ENCODE peak calls at places on chromosomes 12 and 14, in four cellular contexts. A, Y, X and Z are unnamed samples.

GRCh38 chr12:105417732-105418131 is 87.2 kb downstream of the C12orf75 start:
- DNase-seq in A (no peak), Y (no peak), X (no peak), Z (no peak)

GRCh38 chr14:72699852-72700257 is 194.0 kb downstream of the DPF3 start:
- DNase-seq in A (no peak), Y (no peak), X (no peak), Z (no peak)

GRCh38 chr12:97560359-97560758 is 97.8 kb downstream of the RMST start:
- DNase-seq in A (no peak), Y (no peak), X (no peak), Z (no peak)

GRCh38 chr14:74292061-74292460 is 10.7 kb downstream of the ABCD4 start:
- DNase-seq in A (no peak), Y (no peak), X (no peak), Z (no peak)

GRCh38 chr12:11147420-11147819 is 13.0 kb upstream of the TAS2R30 start:
- DNase-seq in A (no peak), Y (no peak), X (no peak), Z (no peak)

GRCh38 chr12:81257952-81258551 is 180.2 kb downstream of the ACSS3 start:
- DNase-seq in A (peak), Y (peak), X (no peak), Z (no peak)

GRCh38 chr12:93514853-93515252 is 47.5 kb downstream of the MRPL42 start:
- DNase-seq in A (no peak), Y (no peak), X (no peak), Z (no peak)

GRCh38 chr12:119659289-119659897 is 8.5 kb upstream of the PRKAB1 start:
- DNase-seq in A (peak), Y (no peak), X (no peak), Z (peak)

GRCh38 chr14:54606178-54606577 is 39.2 kb downstream of the SAMD4A start:
- DNase-seq in A (peak), Y (no peak), X (no peak), Z (no peak)

GRCh38 chr12:12338528-12339168 is 11.4 kb downstream of the MANSC1 start:
- DNase-seq in A (no peak), Y (no peak), X (no peak), Z (no peak)

GRCh38 chr12:24255920-24256635 is 306.6 kb upstream of the SOX5 start:
- DNase-seq in A (peak), Y (no peak), X (no peak), Z (no peak)

GRCh38 chr12:31853520-31853919 is 105.7 kb upstream of the RESF1 start:
- DNase-seq in A (no peak), Y (no peak), X (no peak), Z (no peak)

GRCh38 chr12:129660961-129661360 is 242.9 kb downstream of the TMEM132D start:
- DNase-seq in A (no peak), Y (no peak), X (no peak), Z (no peak)

GRCh38 chr14:101322223-101322622 is 239.1 kb upstream of the DIO3 start:
- DNase-seq in A (no peak), Y (no peak), X (no peak), Z (no peak)

GRCh38 chr14:77133718-77134338 is 7.8 kb downstream of the ZDHHC22 start:
- DNase-seq in A (peak), Y (no peak), X (peak), Z (peak)

GRCh38 chr12:106724934-106725333 is 49.5 kb upstream of the RIC8B start:
- DNase-seq in A (no peak), Y (no peak), X (no peak), Z (no peak)

GRCh38 chr12:106721931-106722330 is 52.6 kb upstream of the RIC8B start:
- DNase-seq in A (no peak), Y (no peak), X (no peak), Z (no peak)

GRCh38 chr12:106723416-106723815 is 51.1 kb upstream of the RIC8B start:
- DNase-seq in A (no peak), Y (no peak), X (no peak), Z (no peak)

GRCh38 chr12:106724116-106724515 is 50.4 kb upstream of the RIC8B start:
- DNase-seq in A (no peak), Y (no peak), X (no peak), Z (no peak)

GRCh38 chr12:106722854-106723253 is 51.6 kb upstream of the RIC8B start:
- DNase-seq in A (peak), Y (no peak), X (no peak), Z (no peak)
- TF ChIP-seq CTCF in A (peak), Y (peak), X (no peak), Z (no peak)

GRCh38 chr12:115450710-115451109 is 766.7 kb upstream of the TBX3 start:
- DNase-seq in A (no peak), Y (no peak), X (no peak), Z (no peak)

GRCh38 chr12:115452751-115453281 is 768.8 kb upstream of the TBX3 start:
- DNase-seq in A (no peak), Y (no peak), X (no peak), Z (no peak)

GRCh38 chr12:115450017-115450416 is 766.0 kb upstream of the TBX3 start:
- DNase-seq in A (no peak), Y (no peak), X (no peak), Z (no peak)

GRCh38 chr12:115451151-115451784 is 767.3 kb upstream of the TBX3 start:
- DNase-seq in A (no peak), Y (no peak), X (no peak), Z (no peak)

GRCh38 chr12:115451785-115452736 is 768.1 kb upstream of the TBX3 start:
- DNase-seq in A (peak), Y (no peak), X (peak), Z (peak)
- TF ChIP-seq CTCF in A (no peak), Y (no peak), X (no peak), Z (no peak)

GRCh38 chr12:56221757-56222530 is at the start of gene RNF41:
- DNase-seq in A (peak), Y (peak), X (peak), Z (peak)

GRCh38 chr12:56224102-56224701 is at the start of gene NABP2:
- DNase-seq in A (peak), Y (peak), X (peak), Z (peak)

GRCh38 chr12:56223571-56224101 is 506 bp upstream of the NABP2 start:
- DNase-seq in A (no peak), Y (no peak), X (no peak), Z (peak)

GRCh38 chr12:56221233-56221756 is 427 bp downstream of the RNF41 start:
- DNase-seq in A (peak), Y (no peak), X (peak), Z (no peak)

DNA sequence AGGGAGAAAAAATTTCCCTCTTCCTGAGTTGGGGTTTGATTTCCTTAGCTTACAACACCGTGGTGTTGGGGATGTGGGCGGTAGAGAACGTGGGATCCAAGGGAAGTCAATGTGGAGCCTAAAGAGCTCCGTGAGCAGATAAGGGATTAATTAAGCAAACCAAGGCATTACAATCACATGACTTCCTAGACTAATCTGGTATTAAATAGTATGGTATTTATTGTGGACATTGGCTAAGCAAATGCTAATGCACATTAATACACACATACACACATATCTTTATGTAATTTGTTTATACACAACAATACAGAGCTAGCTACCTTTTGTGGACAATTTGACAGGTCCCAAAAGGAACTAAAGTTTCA is 791 bp upstream of the RNF41 start:
- DNase-seq in A (no peak), Y (no peak), X (no peak), Z (no peak)
- TF ChIP-seq CTCF in A (no peak), Y (no peak), X (no peak), Z (no peak)

DNA sequence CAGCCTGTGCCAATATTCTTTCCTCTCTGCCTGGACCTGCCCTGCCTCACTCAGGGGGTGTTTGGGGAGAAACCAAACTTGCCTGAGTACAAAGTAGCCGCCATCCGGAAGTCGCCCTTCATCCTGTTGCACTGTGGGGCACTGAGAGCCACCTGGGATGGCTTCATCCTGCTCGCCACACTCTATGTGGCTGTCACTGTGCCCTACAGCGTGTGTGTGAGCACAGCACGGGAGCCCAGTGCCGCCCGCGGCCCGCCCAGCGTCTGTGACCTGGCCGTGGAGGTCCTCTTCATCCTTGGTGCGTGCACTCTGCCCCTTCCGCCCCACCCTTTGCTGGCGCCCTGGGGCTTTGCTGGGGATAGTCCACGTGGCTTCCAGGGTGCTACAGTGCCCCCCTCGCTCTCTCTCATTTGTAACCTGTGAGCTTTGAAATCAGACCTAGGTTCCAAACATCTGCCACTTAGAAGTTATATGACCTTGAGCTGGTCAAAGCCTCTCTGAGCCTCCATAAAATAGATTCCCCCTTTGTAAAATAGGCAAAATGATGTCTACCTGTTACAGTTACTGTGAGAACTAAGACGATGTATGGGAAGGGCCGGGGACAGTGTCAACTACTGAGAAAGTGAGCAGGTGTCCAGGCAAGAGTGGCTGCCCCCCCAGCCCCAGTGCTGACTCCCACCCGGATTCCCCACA is 4.5 kb downstream of the KCNH3 start:
- DNase-seq in A (no peak), Y (no peak), X (peak), Z (no peak)
- TF ChIP-seq CTCF in A (no peak), Y (no peak), X (no peak), Z (no peak)

GRCh38 chr14:70616646-70617045 is 16.2 kb upstream of the MED6 start:
- DNase-seq in A (no peak), Y (no peak), X (no peak), Z (no peak)

GRCh38 chr14:70624972-70625371 is 16.7 kb upstream of the TTC9 start:
- DNase-seq in A (no peak), Y (no peak), X (no peak), Z (no peak)

GRCh38 chr14:70622111-70622712 is 19.5 kb upstream of the TTC9 start:
- DNase-seq in A (peak), Y (peak), X (no peak), Z (peak)

DNA sequence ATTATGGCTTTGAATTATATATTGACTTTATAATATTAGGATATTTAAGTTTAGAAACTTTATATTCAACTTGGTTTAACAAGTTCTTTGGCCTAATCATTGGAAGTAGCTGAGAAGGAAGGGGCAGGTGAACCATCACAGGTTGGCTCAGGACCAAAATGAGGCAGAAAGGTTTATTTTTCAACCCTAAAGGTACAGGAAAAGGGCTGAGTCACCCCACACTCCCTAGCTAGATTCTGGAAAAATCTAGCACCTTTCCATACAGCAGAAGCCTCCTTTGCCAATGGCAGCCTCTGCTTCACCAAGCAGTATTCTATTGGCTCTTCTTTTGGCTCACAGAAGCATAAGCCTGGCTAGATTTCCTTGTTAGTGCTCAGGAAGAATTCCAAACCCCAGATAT is 19.3 kb upstream of the MED6 start:
- DNase-seq in A (no peak), Y (no peak), X (no peak), Z (no peak)
- TF ChIP-seq CTCF in A (no peak), Y (no peak), X (no peak), Z (no peak)